ENCODE peak calls at places on chromosomes 2 and 18, in six cellular contexts. H is GM23338, M is hepatocyte, J is GM23248, T is neural progenitor cell, Y is endothelial cell of umbilical vein. A is an unnamed sample. For H3K4me1 and H3K36me3, the result is how much of the 10 kb centered on the place peaks cover.

GRCh38 chr2:108936076-108936867 is 52.7 kb downstream of the EDAR start:
- DNase-seq in H (no peak), M (no peak), J (no peak), T (no peak), Y (no peak), A (no peak)

GRCh38 chr2:39778233-39778632 is 825 bp downstream of the THUMPD2 start:
- DNase-seq in H (no peak), M (no peak), J (peak), T (no peak), Y (no peak), A (no peak)

GRCh38 chr18:45978084-45978483 is 11.0 kb upstream of the EPG5 start:
- DNase-seq in H (peak), M (peak), J (no peak), T (no peak), Y (no peak), A (no peak)

GRCh38 chr2:28457237-28457636 is 38.6 kb upstream of the PLB1 start:
- DNase-seq in H (peak), M (no peak), J (no peak), T (peak), Y (no peak), A (no peak)

GRCh38 chr2:102588213-102588939 is 31.0 kb upstream of the SLC9A2 start:
- DNase-seq in H (no peak), M (no peak), J (no peak), T (no peak), Y (no peak), A (no peak)

GRCh38 chr2:8424997-8425900 is 256.6 kb upstream of the ID2 start:
- DNase-seq in H (no peak), M (no peak), J (no peak), T (no peak), Y (no peak), A (no peak)

GRCh38 chr2:132374961-132375360 is 41.6 kb upstream of the GPR39 start:
- DNase-seq in H (no peak), M (no peak), J (peak), T (no peak), Y (no peak), A (no peak)

GRCh38 chr2:5777089-5777488 is 84.9 kb downstream of the SOX11 start:
- DNase-seq in H (no peak), M (peak), J (no peak), T (no peak), Y (no peak), A (peak)

GRCh38 chr2:180520816-180521595 is 459.4 kb upstream of the UBE2E3 start:
- DNase-seq in H (no peak), M (peak), J (peak), T (no peak), Y (peak), A (peak)

GRCh38 chr2:221492606-221493005 is 79.5 kb downstream of the EPHA4 start:
- DNase-seq in H (no peak), M (no peak), J (peak), T (no peak), Y (no peak), A (no peak)

GRCh38 chr2:184338776-184339175 is 259.6 kb upstream of the ZNF804A start:
- DNase-seq in H (peak), M (no peak), J (no peak), T (peak), Y (no peak), A (no peak)

GRCh38 chr2:43221660-43222471 is 4.5 kb downstream of the ZFP36L2 start:
- DNase-seq in H (peak), M (peak), J (peak), T (peak), Y (peak), A (peak)

GRCh38 chr2:203718087-203718486 is 11.6 kb downstream of the CD28 start:
- DNase-seq in H (no peak), M (no peak), J (peak), T (no peak), Y (peak), A (no peak)

GRCh38 chr2:73112913-73113633 is at the start of gene RAB11FIP5:
- DNase-seq in H (peak), M (peak), J (peak), T (peak), Y (peak), A (peak)

GRCh38 chr18:78659748-78660147 is 319.9 kb upstream of the SALL3 start:
- DNase-seq in H (peak), M (peak), J (no peak), T (peak), Y (no peak), A (no peak)

GRCh38 chr2:24174851-24175277 is at the start of gene FAM228A:
- DNase-seq in H (peak), M (no peak), J (no peak), T (no peak), Y (no peak), A (no peak)

GRCh38 chr2:146981921-146982320 is 862.9 kb upstream of the ACVR2A start:
- DNase-seq in H (no peak), M (no peak), J (peak), T (no peak), Y (no peak), A (no peak)

GRCh38 chr2:158723921-158724802 is 71.0 kb upstream of the DAPL1 start:
- DNase-seq in H (peak), M (peak), J (no peak), T (peak), Y (no peak), A (peak)

GRCh38 chr2:180202591-180202990 is 195.5 kb upstream of the CWC22 start:
- DNase-seq in H (peak), M (no peak), J (peak), T (no peak), Y (no peak), A (no peak)

GRCh38 chr18:51664236-51664635 is 466.8 kb upstream of the MEX3C start:
- DNase-seq in H (no peak), M (no peak), J (no peak), T (no peak), Y (no peak), A (no peak)

GRCh38 chr2:18708203-18708602 is 118.8 kb upstream of the NT5C1B start:
- DNase-seq in H (no peak), M (no peak), J (no peak), T (no peak), Y (peak), A (no peak)

DNA sequence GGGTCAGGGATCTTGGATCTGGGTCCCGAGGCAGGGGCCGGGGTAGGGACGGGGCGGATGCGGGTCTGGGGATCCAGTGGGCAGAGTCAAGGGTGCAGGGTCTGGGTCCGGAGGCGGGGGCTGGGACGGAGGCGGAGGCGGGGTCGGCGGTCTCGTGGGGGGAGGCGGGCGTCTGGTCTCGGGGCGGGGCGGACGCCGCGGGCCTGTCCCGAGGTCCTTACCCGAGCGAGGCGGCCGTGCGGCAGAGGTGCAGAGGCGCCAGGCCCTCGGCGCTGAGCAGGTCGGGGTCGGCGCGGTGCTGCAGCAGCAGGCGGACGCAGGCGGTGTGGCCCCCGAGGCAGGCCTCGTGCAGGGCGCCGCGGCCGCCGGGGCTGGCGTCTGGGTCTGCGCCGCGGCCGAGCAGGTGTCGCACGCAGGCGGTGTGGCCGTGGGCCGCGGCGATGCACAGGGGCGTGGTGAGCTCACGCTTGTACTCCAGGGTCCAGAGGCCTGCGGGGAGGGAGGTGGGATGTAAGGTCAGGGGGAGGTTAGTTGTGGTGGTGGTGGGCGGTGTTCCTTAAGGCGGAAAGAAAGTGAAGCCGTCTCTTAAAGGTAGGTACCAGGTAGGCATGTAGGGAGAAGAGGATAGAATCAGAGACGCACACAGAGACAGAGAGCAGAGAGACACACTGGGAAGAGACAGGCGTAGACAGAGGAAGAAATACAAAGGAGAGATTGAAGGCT is 26.6 kb downstream of the ASB18 start:
- DNase-seq in H (peak), M (peak), J (no peak), T (peak), Y (no peak), A (no peak)
- TF ChIP-seq EZH2 in H (no peak), M (peak), J (no peak), T (no peak), Y (peak), A (no peak)

GRCh38 chr2:239244625-239245024 is 156.2 kb downstream of the HDAC4 start:
- DNase-seq in H (no peak), M (no peak), J (no peak), T (no peak), Y (no peak), A (no peak)

GRCh38 chr2:239246723-239247122 is 154.1 kb downstream of the HDAC4 start:
- DNase-seq in H (no peak), M (no peak), J (no peak), T (no peak), Y (peak), A (peak)

GRCh38 chr2:239247401-239248245 is 153.2 kb downstream of the HDAC4 start:
- DNase-seq in H (no peak), M (no peak), J (no peak), T (no peak), Y (no peak), A (peak)

GRCh38 chr2:239245872-239246701 is 154.7 kb downstream of the HDAC4 start:
- DNase-seq in H (peak), M (no peak), J (no peak), T (no peak), Y (no peak), A (no peak)

DNA sequence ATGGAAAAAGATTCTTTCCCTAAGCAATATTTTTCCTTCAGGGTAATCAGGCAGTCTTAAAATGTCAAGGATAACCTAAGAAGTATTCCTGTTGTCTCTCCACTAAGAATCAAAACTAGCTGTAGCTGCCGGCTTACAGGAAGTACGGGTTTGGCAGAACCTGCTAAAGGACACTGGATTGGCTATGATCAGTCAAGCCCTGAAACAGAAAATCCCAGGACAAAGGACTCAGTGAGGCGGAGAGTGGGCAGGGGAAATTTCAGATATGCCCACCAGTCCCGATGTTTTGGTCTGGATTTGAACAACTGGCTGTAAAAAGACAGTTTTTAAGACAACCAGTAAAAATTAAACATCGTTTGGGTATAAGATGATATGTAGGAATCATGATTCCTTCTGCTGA is 155.7 kb downstream of the HDAC4 start:
- DNase-seq in H (no peak), M (no peak), J (no peak), T (peak), Y (no peak), A (no peak)
- H3K4me1 ChIP-seq in H (under half), M (under half), J (under half), T (under half), Y (under half), A (under half)

DNA sequence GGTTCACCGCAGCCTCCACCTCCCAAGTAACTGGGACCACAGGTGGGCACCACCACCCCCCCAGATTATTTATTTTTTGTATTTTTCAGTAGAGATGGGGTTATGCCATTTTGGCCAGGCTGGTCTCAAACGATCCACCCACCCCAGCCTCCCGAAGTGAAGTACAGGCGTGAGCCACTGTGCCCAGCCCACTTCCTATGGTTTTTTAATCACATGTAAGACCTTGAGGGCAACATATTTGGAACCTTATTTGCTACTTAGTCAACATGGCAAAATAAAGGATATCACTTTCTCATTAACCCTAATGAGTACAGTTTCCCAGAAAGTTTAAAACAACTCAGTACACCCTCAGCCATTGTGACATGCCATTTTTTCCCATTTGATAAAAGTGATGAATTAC is 64.7 kb downstream of the EIF5B start:
- DNase-seq in H (no peak), M (no peak), J (no peak), T (no peak), Y (no peak), A (no peak)
- H3K36me3 ChIP-seq in H (half or more), M (under half), J (half or more), T (under half), Y (under half), A (half or more)

DNA sequence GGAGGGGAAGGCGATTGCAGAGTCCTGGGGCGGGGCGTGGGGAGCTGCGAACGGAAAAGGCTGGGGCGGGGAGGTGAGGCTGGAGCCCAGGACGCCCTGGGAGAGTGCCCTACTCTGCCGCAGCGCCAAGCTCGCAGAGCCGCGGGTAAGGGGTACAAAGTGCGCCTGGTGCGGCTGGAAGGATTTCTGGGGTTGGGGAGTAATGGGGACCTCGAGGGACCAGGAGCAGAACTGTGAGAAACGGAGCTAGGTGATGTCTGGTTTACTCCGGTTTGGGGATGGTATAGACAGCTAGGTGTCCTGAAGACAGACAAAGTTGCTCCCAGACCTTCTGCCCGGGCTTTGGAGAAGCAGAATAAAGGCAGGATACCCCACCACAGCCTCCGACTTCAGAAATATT is 718 bp upstream of the NXPH2 start:
- DNase-seq in H (peak), M (no peak), J (no peak), T (no peak), Y (no peak), A (no peak)
- TF ChIP-seq EZH2 in H (no peak), M (peak), J (no peak), T (peak), Y (no peak), A (no peak)

DNA sequence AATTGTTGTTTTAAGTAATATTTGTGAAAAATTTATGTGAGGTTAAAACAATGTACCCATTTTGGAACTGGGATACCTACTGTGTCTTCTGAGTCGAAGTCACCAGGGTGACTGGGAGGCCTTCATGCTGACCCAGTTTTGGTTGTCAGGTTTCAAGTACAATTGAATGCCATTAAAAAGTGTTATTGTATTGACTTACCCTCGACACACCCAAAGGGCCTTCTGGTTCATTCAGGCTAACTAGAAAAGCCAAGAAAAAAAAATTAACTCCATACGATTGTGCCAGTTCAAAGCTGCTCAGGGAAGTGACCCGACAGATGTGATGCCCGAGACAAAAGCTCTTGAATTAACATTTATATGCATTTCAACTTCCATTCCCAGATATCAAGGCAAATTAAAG is 190.0 kb downstream of the ST6GAL2 start:
- DNase-seq in H (no peak), M (no peak), J (no peak), T (no peak), Y (no peak), A (no peak)
- H3K4me1 ChIP-seq in H (under half), M (under half), J (under half), T (under half), Y (under half), A (under half)

DNA sequence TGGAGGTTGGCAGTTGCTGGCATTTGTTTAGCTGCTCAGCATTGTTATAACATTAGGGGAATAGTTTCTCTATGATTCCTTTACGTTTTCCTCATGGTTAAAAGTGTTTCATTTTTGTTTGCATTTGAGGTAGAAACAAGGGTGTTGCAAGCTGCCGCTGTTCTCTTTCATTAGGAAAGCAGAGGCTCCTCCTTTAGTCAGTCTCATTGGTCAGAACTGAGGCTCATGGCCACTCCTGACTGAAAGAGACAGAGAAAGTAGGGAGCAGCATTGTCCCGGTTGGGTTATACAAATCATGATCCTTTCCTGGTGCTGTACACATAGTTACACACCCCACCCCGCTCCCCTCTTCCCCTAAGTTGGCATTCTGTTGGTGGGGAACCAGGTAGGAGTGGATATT is 59.8 kb upstream of the PTH2R start:
- DNase-seq in H (no peak), M (no peak), J (no peak), T (no peak), Y (no peak), A (no peak)
- H3K36me3 ChIP-seq in H (under half), M (under half), J (half or more), T (half or more), Y (under half), A (under half)